ENCODE peak calls at places on chromosomes 7 and 10, in six cellular contexts. F is A549, H is IMR-90, C is HepG2, Q is K562, N is GM12878. P is an unnamed sample.

GRCh38 chr7:151382079-151382885 is 27.6 kb downstream of the WDR86 start:
- DNase-seq in N (no peak), C (no peak), H (no peak), F (no peak), Q (no peak), P (no peak)

GRCh38 chr10:105473170-105473569 is 832.1 kb downstream of the SORCS3 start:
- DNase-seq in N (no peak), F (no peak), C (no peak), H (no peak), Q (no peak), P (no peak)

GRCh38 chr7:45917658-45918057 is 3.4 kb downstream of the IGFBP3 start:
- DNase-seq in N (no peak), Q (peak; percentile 74), C (peak; percentile 28), F (peak; percentile 69), H (peak; percentile 64), P (peak; percentile 87)

GRCh38 chr10:9608592-9608991 is 1409.1 kb upstream of the CELF2 start:
- DNase-seq in N (no peak), C (no peak), F (no peak), Q (no peak), H (peak; percentile 50), P (no peak)

GRCh38 chr10:31942892-31943291 is 14.3 kb upstream of the ARHGAP12 start:
- DNase-seq in F (peak; percentile 77), H (no peak), N (no peak), C (peak; percentile 87), Q (no peak), P (no peak)

GRCh38 chr7:28708458-28708951 is 249.6 kb downstream of the TRIL start:
- DNase-seq in Q (no peak), H (no peak), C (no peak), N (no peak), F (no peak), P (no peak)

GRCh38 chr7:90401989-90402388 is 1.3 kb upstream of the CLDN12 start:
- DNase-seq in N (no peak), Q (no peak), H (peak; percentile 37), F (no peak), C (no peak), P (peak; percentile 71)

GRCh38 chr10:75029874-75030273 is 81.6 kb upstream of the SAMD8 start:
- DNase-seq in C (no peak), H (peak; percentile 78), Q (no peak), F (no peak), N (no peak), P (no peak)

GRCh38 chr7:4739528-4739992 is 35.9 kb upstream of the AP5Z1 start:
- DNase-seq in Q (peak; percentile 65), C (peak; percentile 84), F (peak; percentile 83), H (peak; percentile 38), N (no peak), P (peak; percentile 77)

GRCh38 chr10:34996843-34997242 is 93.3 kb downstream of the CUL2 start:
- DNase-seq in F (no peak), N (no peak), C (no peak), Q (no peak), H (peak; percentile 16), P (no peak)

GRCh38 chr10:84291389-84291788 is 37.0 kb upstream of the CCSER2 start:
- DNase-seq in C (peak; percentile 22), H (peak; percentile 78), N (no peak), Q (peak; percentile 37), F (no peak), P (no peak)

GRCh38 chr10:30413996-30414576 is 19.9 kb upstream of the MAP3K8 start:
- DNase-seq in N (no peak), F (peak; percentile 84), H (peak; percentile 71), Q (peak; percentile 69), C (peak; percentile 70), P (peak; percentile 64)

GRCh38 chr7:29113384-29114102 is 32.8 kb downstream of the CPVL start:
- DNase-seq in N (no peak), H (no peak), C (peak; percentile 24), Q (no peak), F (peak; percentile 15), P (no peak)

GRCh38 chr7:120413164-120413563 is 140.2 kb downstream of the KCND2 start:
- DNase-seq in F (no peak), H (no peak), Q (no peak), C (no peak), N (no peak), P (no peak)

GRCh38 chr7:3302681-3303320 is 1.7 kb downstream of the SDK1 start:
- DNase-seq in Q (no peak), N (no peak), C (no peak), F (no peak), H (no peak), P (no peak)

GRCh38 chr7:3301472-3301778 is 373 bp downstream of the SDK1 start:
- DNase-seq in Q (no peak), C (no peak), F (no peak), H (no peak), N (no peak), P (peak; percentile 76)

GRCh38 chr7:3300651-3301471 is at the start of gene SDK1:
- DNase-seq in N (no peak), Q (peak; percentile 86), F (peak; percentile 91), C (peak; percentile 73), H (peak; percentile 85), P (peak; percentile 98)

GRCh38 chr7:3300221-3300650 is 816 bp upstream of the SDK1 start:
- DNase-seq in Q (no peak), H (peak; percentile 15), F (peak; percentile 15), N (no peak), C (peak; percentile 3), P (peak; percentile 64)

GRCh38 chr7:3301831-3302618 is 973 bp downstream of the SDK1 start:
- DNase-seq in Q (no peak), C (peak; percentile 18), F (peak; percentile 37), N (no peak), H (peak; percentile 29), P (peak; percentile 60)
- TF ChIP-seq SMC3 in Q (no peak), C (no peak), F (peak; percentile 35), N (no peak), H (no peak), P (peak; percentile 28)

DNA sequence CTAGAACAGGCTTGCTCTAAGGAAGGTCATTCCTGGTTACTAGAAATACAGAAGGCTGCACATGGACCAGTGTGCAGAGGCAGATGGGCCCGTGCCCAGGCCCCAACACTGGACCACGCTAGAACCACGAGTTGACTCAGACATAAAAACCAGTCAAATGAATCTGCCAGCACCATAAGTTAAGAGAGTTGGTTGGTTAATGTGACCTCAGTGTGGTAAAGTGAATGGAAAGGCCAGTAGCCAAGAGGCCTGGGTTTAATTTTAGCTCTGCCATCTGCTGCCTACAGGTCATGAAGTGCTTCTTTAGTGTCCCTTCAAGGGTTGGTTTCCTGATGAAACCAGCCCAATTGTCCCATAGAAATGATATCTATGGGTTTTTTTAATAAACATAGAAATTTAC is 329.6 kb upstream of the NRP1 start:
- DNase-seq in Q (no peak), F (no peak), N (no peak), H (no peak), C (no peak), P (no peak)
- TF ChIP-seq SMC3 in Q (no peak), F (no peak), N (no peak), H (no peak), C (no peak), P (no peak)

DNA sequence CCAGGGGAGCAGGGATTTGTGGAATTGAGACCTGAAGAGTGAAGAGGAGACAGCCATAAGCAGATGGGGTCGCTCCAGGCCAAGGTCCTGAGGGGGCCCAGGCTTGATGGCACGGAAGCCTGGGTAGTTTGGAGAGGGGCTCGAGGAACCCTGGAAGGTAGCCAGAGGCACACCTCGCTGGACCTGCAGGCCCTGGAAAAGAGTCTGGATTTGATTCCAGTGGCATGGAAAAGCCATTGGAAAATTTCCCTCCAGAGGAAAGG is 31.8 kb downstream of the CXCL12 start:
- DNase-seq in H (no peak), F (no peak), N (no peak), C (no peak), Q (no peak), P (no peak)
- TF ChIP-seq SMC3 in H (no peak), F (no peak), N (no peak), C (no peak), Q (no peak), P (no peak)

DNA sequence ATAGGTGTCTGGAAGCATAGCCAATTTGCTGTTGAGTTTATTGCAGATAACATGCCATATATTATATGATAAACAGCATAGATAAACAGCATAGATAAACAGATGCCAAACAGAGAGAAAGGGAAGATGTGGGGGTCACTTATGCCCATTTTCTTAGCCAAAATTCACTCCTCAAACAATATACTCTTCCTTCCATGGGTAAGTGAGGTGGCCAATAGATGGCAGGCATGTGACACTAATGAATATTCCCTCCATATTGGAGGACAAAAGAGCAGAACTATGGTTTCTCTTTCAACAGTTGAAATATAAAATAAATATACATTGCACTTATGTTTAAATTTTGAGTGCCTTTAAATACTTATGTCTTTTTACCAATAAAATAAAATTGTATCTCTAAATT is 1212.8 kb downstream of the REEP3 start:
- DNase-seq in F (peak; percentile 45), N (no peak), C (peak; percentile 32), H (no peak), Q (peak; percentile 11), P (peak; percentile 22)
- TF ChIP-seq SMC3 in F (peak; percentile 26), N (peak; percentile 33), C (no peak), H (no peak), Q (no peak), P (peak; percentile 46)

DNA sequence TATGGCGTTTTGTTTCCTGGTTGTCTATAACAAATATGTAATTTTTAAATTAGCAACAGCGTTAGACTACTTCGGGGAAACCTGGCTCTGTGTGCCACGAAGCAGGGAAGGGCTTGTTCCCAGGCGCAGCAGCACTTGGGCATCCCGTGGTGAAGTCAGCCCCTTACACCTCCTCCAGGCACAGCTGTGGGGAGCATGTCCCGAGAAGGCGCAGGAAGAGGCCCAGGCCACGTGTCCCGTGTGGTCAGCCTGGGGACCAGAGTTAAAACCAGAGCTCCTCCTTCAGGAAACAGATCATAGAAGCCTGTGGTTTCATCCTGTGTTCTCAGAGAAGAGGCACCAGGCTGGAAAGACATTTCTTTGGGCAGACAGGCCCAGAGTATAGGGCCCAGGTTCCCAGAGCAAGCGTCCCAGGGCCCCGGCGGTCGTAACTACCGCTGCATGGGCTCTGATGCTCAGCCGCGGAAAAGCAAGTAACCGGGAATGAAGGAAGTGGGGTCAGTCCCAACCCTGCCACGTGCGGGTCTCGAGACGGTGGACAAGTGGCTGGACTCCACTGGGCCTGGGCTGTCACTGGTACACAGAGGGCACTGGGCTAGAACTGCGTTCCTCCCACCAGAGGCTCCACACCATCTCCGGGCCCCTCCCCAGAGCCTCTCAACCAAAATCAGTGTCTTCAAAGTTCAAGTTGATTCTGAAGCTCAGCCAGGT is 7.1 kb downstream of the NUDT1 start:
- DNase-seq in F (peak; percentile 71), Q (peak; percentile 61), N (peak; percentile 48), C (no peak), H (peak; percentile 97), P (peak; percentile 61)
- TF ChIP-seq SMC3 in F (no peak), Q (no peak), N (peak; percentile 17), C (no peak), H (peak; percentile 23), P (no peak)

DNA sequence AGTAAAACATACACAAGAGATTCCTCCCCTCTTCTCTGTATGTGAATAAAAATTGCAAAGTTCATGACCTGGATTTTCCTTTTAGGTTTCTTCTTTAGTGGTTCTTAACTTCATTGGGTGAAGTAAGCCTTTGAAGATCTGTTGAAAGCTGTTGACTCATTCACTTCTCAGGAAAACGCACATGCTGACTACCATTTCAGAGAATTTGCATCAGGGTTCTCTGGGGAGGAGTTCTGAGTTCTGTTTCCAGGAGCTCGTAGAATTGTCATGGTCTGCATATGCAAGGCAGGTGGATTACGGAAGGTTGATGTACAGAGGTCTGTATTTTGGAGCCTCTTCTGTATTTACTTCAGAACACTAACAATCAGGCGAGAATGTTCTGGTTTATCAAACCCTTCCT is 962 bp upstream of the SLC26A4 start:
- DNase-seq in H (peak; percentile 87), N (no peak), C (no peak), Q (peak; percentile 39), F (peak; percentile 13), P (no peak)
- TF ChIP-seq SMC3 in H (no peak), N (no peak), C (no peak), Q (no peak), F (no peak), P (no peak)

GRCh38 chr7:133796778-133797177 is 330.4 kb upstream of the LRGUK start:
- DNase-seq in Q (no peak), H (no peak), F (no peak), N (no peak), C (no peak), P (peak; percentile 70)
- TF ChIP-seq SMC3 in Q (no peak), H (no peak), F (no peak), N (no peak), C (no peak), P (no peak)